ENCODE peak calls at places on chromosomes 3 and 15, in nine cellular contexts. One of them, this sample, is unnamed.
A peak's percentile ranks its signal among the peaks of the same experiment; 100 is the strongest.

GRCh38 chr15:55289011-55289572 is 521 bp downstream of the RAB27A start:
- DNase-seq in fibroblast of lung: peak; percentile 65
- DNase-seq in lower lobe of right lung: peak; percentile 58
- DNase-seq in heart left ventricle: peak; percentile 30
- DNase-seq in tibial artery: peak; percentile 69
- DNase-seq in mammary epithelial cell: peak; percentile 42
- DNase-seq in IMR-90: peak; percentile 39
- DNase-seq in CD8-positive, alpha-beta memory T cell: peak; percentile 29
- DNase-seq in stomach: peak; percentile 47
- DNase-seq in this sample: peak; percentile 56

GRCh38 chr3:197340521-197340871 is 42.1 kb upstream of the DLG1 start:
- DNase-seq in heart left ventricle: no peak
- DNase-seq in mammary epithelial cell: no peak
- DNase-seq in tibial artery: peak; percentile 5
- DNase-seq in CD8-positive, alpha-beta memory T cell: no peak
- DNase-seq in stomach: no peak
- DNase-seq in fibroblast of lung: no peak
- DNase-seq in lower lobe of right lung: no peak
- DNase-seq in IMR-90: no peak
- DNase-seq in this sample: no peak

GRCh38 chr3:185713015-185713414 is 111.8 kb downstream of the IGF2BP2 start:
- DNase-seq in mammary epithelial cell: no peak
- DNase-seq in tibial artery: no peak
- DNase-seq in CD8-positive, alpha-beta memory T cell: no peak
- DNase-seq in stomach: no peak
- DNase-seq in heart left ventricle: no peak
- DNase-seq in IMR-90: no peak
- DNase-seq in lower lobe of right lung: no peak
- DNase-seq in fibroblast of lung: no peak
- DNase-seq in this sample: no peak

GRCh38 chr15:53962646-53963561 is 15.3 kb upstream of the UNC13C start:
- DNase-seq in heart left ventricle: no peak
- DNase-seq in tibial artery: no peak
- DNase-seq in fibroblast of lung: peak; percentile 39
- DNase-seq in CD8-positive, alpha-beta memory T cell: no peak
- DNase-seq in IMR-90: no peak
- DNase-seq in lower lobe of right lung: peak; percentile 49
- DNase-seq in mammary epithelial cell: no peak
- DNase-seq in stomach: peak; percentile 43
- DNase-seq in this sample: peak; percentile 28

GRCh38 chr3:157535667-157536066 is 32.5 kb upstream of the VEPH1 start:
- DNase-seq in CD8-positive, alpha-beta memory T cell: no peak
- DNase-seq in tibial artery: no peak
- DNase-seq in fibroblast of lung: no peak
- DNase-seq in IMR-90: no peak
- DNase-seq in mammary epithelial cell: no peak
- DNase-seq in lower lobe of right lung: no peak
- DNase-seq in heart left ventricle: no peak
- DNase-seq in stomach: no peak
- DNase-seq in this sample: no peak

GRCh38 chr3:117524890-117525289 is 815.3 kb downstream of the TUSC7 start:
- DNase-seq in lower lobe of right lung: no peak
- DNase-seq in mammary epithelial cell: no peak
- DNase-seq in IMR-90: peak; percentile 84
- DNase-seq in stomach: no peak
- DNase-seq in heart left ventricle: no peak
- DNase-seq in tibial artery: no peak
- DNase-seq in CD8-positive, alpha-beta memory T cell: no peak
- DNase-seq in fibroblast of lung: peak; percentile 67
- DNase-seq in this sample: no peak

GRCh38 chr3:44208086-44208485 is 33.6 kb upstream of the TOPAZ1 start:
- DNase-seq in heart left ventricle: no peak
- DNase-seq in mammary epithelial cell: peak; percentile 50
- DNase-seq in lower lobe of right lung: no peak
- DNase-seq in IMR-90: no peak
- DNase-seq in tibial artery: no peak
- DNase-seq in CD8-positive, alpha-beta memory T cell: peak; percentile 10
- DNase-seq in stomach: no peak
- DNase-seq in fibroblast of lung: no peak
- DNase-seq in this sample: no peak

GRCh38 chr15:83092309-83092976 is 15.0 kb upstream of the TM6SF1 start:
- DNase-seq in CD8-positive, alpha-beta memory T cell: no peak
- DNase-seq in lower lobe of right lung: peak; percentile 65
- DNase-seq in mammary epithelial cell: peak; percentile 27
- DNase-seq in IMR-90: peak; percentile 77
- DNase-seq in heart left ventricle: peak; percentile 46
- DNase-seq in fibroblast of lung: peak; percentile 23
- DNase-seq in stomach: peak; percentile 32
- DNase-seq in tibial artery: peak; percentile 75
- DNase-seq in this sample: no peak

GRCh38 chr3:46990573-46991374 is 11.3 kb downstream of the NBEAL2 start:
- DNase-seq in tibial artery: no peak
- DNase-seq in IMR-90: no peak
- DNase-seq in stomach: no peak
- DNase-seq in heart left ventricle: peak; percentile 31
- DNase-seq in CD8-positive, alpha-beta memory T cell: no peak
- DNase-seq in mammary epithelial cell: no peak
- DNase-seq in fibroblast of lung: no peak
- DNase-seq in lower lobe of right lung: peak; percentile 79
- DNase-seq in this sample: no peak

GRCh38 chr3:48088056-48088748 is 72.0 kb upstream of the MAP4 start:
- DNase-seq in tibial artery: no peak
- DNase-seq in stomach: peak; percentile 28
- DNase-seq in fibroblast of lung: no peak
- DNase-seq in heart left ventricle: no peak
- DNase-seq in IMR-90: no peak
- DNase-seq in CD8-positive, alpha-beta memory T cell: no peak
- DNase-seq in lower lobe of right lung: no peak
- DNase-seq in mammary epithelial cell: no peak
- DNase-seq in this sample: no peak

GRCh38 chr3:52056521-52056967 is at the start of gene DUSP7:
- DNase-seq in CD8-positive, alpha-beta memory T cell: peak; percentile 65
- DNase-seq in stomach: peak; percentile 79
- DNase-seq in mammary epithelial cell: peak; percentile 74
- DNase-seq in lower lobe of right lung: peak; percentile 78
- DNase-seq in fibroblast of lung: peak; percentile 62
- DNase-seq in IMR-90: peak; percentile 46
- DNase-seq in heart left ventricle: peak; percentile 73
- DNase-seq in tibial artery: peak; percentile 84
- DNase-seq in this sample: peak; percentile 86

GRCh38 chr15:89379423-89379735 is 44.8 kb upstream of the POLG start:
- DNase-seq in tibial artery: no peak
- DNase-seq in mammary epithelial cell: no peak
- DNase-seq in CD8-positive, alpha-beta memory T cell: no peak
- DNase-seq in stomach: no peak
- DNase-seq in IMR-90: no peak
- DNase-seq in heart left ventricle: no peak
- DNase-seq in fibroblast of lung: no peak
- DNase-seq in lower lobe of right lung: no peak
- DNase-seq in this sample: no peak

GRCh38 chr15:22839046-22839705 is 710 bp downstream of the NIPA2 start:
- DNase-seq in lower lobe of right lung: no peak
- DNase-seq in fibroblast of lung: no peak
- DNase-seq in stomach: no peak
- DNase-seq in IMR-90: no peak
- DNase-seq in tibial artery: no peak
- DNase-seq in mammary epithelial cell: no peak
- DNase-seq in CD8-positive, alpha-beta memory T cell: no peak
- DNase-seq in heart left ventricle: no peak
- DNase-seq in this sample: no peak

GRCh38 chr3:94121161-94121560 is 58.3 kb downstream of the NSUN3 start:
- DNase-seq in mammary epithelial cell: no peak
- DNase-seq in tibial artery: no peak
- DNase-seq in heart left ventricle: no peak
- DNase-seq in stomach: no peak
- DNase-seq in IMR-90: no peak
- DNase-seq in CD8-positive, alpha-beta memory T cell: no peak
- DNase-seq in lower lobe of right lung: no peak
- DNase-seq in fibroblast of lung: no peak
- DNase-seq in this sample: no peak

GRCh38 chr3:44865272-44866005 is 3.7 kb downstream of the TMEM42 start:
- DNase-seq in heart left ventricle: no peak
- DNase-seq in CD8-positive, alpha-beta memory T cell: peak; percentile 38
- DNase-seq in fibroblast of lung: peak; percentile 48
- DNase-seq in IMR-90: peak; percentile 76
- DNase-seq in tibial artery: no peak
- DNase-seq in mammary epithelial cell: no peak
- DNase-seq in stomach: no peak
- DNase-seq in lower lobe of right lung: no peak
- DNase-seq in this sample: no peak

GRCh38 chr3:60573494-60573893 is 677.8 kb downstream of the FHIT start:
- DNase-seq in CD8-positive, alpha-beta memory T cell: no peak
- DNase-seq in tibial artery: no peak
- DNase-seq in fibroblast of lung: no peak
- DNase-seq in IMR-90: peak; percentile 75
- DNase-seq in lower lobe of right lung: no peak
- DNase-seq in mammary epithelial cell: peak; percentile 49
- DNase-seq in heart left ventricle: no peak
- DNase-seq in stomach: no peak
- DNase-seq in this sample: no peak

GRCh38 chr15:84804005-84804803 is 13.0 kb upstream of the ALPK3 start:
- DNase-seq in IMR-90: no peak
- DNase-seq in CD8-positive, alpha-beta memory T cell: no peak
- DNase-seq in tibial artery: no peak
- DNase-seq in heart left ventricle: no peak
- DNase-seq in stomach: no peak
- DNase-seq in fibroblast of lung: no peak
- DNase-seq in mammary epithelial cell: no peak
- DNase-seq in lower lobe of right lung: no peak
- DNase-seq in this sample: no peak

GRCh38 chr3:6449099-6449498 is 411.8 kb upstream of the GRM7 start:
- DNase-seq in heart left ventricle: no peak
- DNase-seq in stomach: no peak
- DNase-seq in tibial artery: no peak
- DNase-seq in mammary epithelial cell: no peak
- DNase-seq in lower lobe of right lung: no peak
- DNase-seq in CD8-positive, alpha-beta memory T cell: no peak
- DNase-seq in IMR-90: no peak
- DNase-seq in fibroblast of lung: no peak
- DNase-seq in this sample: no peak

GRCh38 chr3:6452974-6453373 is 407.9 kb upstream of the GRM7 start:
- DNase-seq in IMR-90: no peak
- DNase-seq in heart left ventricle: no peak
- DNase-seq in lower lobe of right lung: no peak
- DNase-seq in CD8-positive, alpha-beta memory T cell: no peak
- DNase-seq in fibroblast of lung: no peak
- DNase-seq in tibial artery: no peak
- DNase-seq in stomach: no peak
- DNase-seq in mammary epithelial cell: no peak
- DNase-seq in this sample: no peak

GRCh38 chr3:6455031-6455430 is 405.9 kb upstream of the GRM7 start:
- DNase-seq in stomach: no peak
- DNase-seq in fibroblast of lung: no peak
- DNase-seq in lower lobe of right lung: no peak
- DNase-seq in IMR-90: no peak
- DNase-seq in tibial artery: no peak
- DNase-seq in heart left ventricle: no peak
- DNase-seq in mammary epithelial cell: no peak
- DNase-seq in CD8-positive, alpha-beta memory T cell: no peak
- DNase-seq in this sample: no peak
- H3K4me3 ChIP-seq in stomach: no peak overlapping the region
- H3K4me3 ChIP-seq in fibroblast of lung: no peak overlapping the region
- H3K4me3 ChIP-seq in lower lobe of right lung: no peak overlapping the region
- H3K4me3 ChIP-seq in IMR-90: no peak overlapping the region
- H3K4me3 ChIP-seq in tibial artery: no peak overlapping the region
- H3K4me3 ChIP-seq in heart left ventricle: no peak overlapping the region
- H3K4me3 ChIP-seq in mammary epithelial cell: no peak overlapping the region
- H3K4me3 ChIP-seq in CD8-positive, alpha-beta memory T cell: no peak overlapping the region
- H3K4me3 ChIP-seq in this sample: no peak overlapping the region

DNA sequence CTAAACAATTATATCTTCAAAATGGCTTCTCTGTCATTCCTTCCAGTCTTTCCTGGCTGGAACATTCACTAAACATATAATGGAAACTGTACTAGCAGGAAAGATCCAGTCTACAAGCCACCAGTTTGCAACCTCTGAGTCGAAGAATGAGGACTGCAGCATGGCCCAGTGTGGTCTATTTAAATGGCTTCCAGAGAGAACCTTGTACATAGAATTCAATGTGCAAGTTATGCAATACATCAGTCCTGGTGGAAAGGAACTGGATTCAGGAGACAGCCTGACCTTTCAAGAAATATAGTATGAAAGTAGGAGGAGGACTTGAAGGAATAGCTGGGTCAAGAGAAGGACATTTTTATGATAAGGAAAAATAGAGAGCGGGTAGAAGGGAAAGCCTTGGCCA is 49.9 kb downstream of the NEK10 start:
- DNase-seq in IMR-90: no peak
- DNase-seq in tibial artery: no peak
- DNase-seq in heart left ventricle: no peak
- DNase-seq in lower lobe of right lung: no peak
- DNase-seq in fibroblast of lung: no peak
- DNase-seq in stomach: no peak
- DNase-seq in CD8-positive, alpha-beta memory T cell: no peak
- DNase-seq in mammary epithelial cell: no peak
- DNase-seq in this sample: no peak
- H3K27ac ChIP-seq in IMR-90: no peak overlapping the region
- H3K27ac ChIP-seq in tibial artery: peak overlapping the region; percentile 33
- H3K27ac ChIP-seq in heart left ventricle: peak overlapping the region; percentile 42
- H3K27ac ChIP-seq in lower lobe of right lung: no peak overlapping the region
- H3K27ac ChIP-seq in fibroblast of lung: no peak overlapping the region
- H3K27ac ChIP-seq in stomach: peak overlapping the region; percentile 39
- H3K27ac ChIP-seq in CD8-positive, alpha-beta memory T cell: no peak overlapping the region
- H3K27ac ChIP-seq in mammary epithelial cell: no peak overlapping the region
- H3K27ac ChIP-seq in this sample: peak overlapping the region; percentile 76

DNA sequence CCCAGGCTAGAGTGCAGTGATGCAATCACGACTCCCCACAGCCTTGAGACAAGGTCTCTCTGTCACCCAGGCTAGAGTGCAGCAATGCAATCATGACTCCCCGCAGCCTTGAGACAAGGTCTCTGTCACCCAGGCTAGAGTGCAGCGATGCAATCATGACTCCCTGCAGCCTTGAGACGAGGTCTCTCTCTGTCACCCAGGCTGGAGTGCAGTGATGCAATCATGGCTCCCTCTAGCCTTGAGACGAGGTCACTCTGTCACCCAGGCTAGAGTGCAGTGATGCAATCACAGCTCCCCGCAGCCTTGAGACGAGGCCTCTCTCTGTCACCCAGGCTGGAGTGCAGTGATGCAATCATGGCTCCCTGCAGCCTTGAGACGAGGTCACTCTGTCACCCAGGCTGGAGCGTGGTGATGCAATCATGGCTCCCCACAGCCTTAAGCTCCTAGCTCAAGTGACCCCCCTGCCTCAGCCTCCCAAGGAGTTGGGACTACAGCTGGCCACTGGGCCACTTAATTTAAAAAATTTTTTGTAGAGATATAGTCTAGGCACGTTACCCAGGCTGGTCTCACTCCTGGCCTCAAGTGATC is 26.1 kb downstream of the TFRC start:
- DNase-seq in IMR-90: no peak
- DNase-seq in mammary epithelial cell: no peak
- DNase-seq in fibroblast of lung: peak; percentile 39
- DNase-seq in lower lobe of right lung: peak; percentile 89
- DNase-seq in tibial artery: no peak
- DNase-seq in CD8-positive, alpha-beta memory T cell: no peak
- DNase-seq in stomach: no peak
- DNase-seq in heart left ventricle: peak; percentile 43
- DNase-seq in this sample: peak; percentile 76
- H3K36me3 ChIP-seq in IMR-90: peaks cover 58% of the 10 kb centered on the region
- H3K36me3 ChIP-seq in mammary epithelial cell: peaks cover 62% of the 10 kb centered on the region
- H3K36me3 ChIP-seq in fibroblast of lung: peaks cover 15% of the 10 kb centered on the region
- H3K36me3 ChIP-seq in lower lobe of right lung: peaks cover 100% of the 10 kb centered on the region
- H3K36me3 ChIP-seq in tibial artery: peaks cover 88% of the 10 kb centered on the region
- H3K36me3 ChIP-seq in CD8-positive, alpha-beta memory T cell: peaks cover 68% of the 10 kb centered on the region
- H3K36me3 ChIP-seq in stomach: peaks cover 100% of the 10 kb centered on the region
- H3K36me3 ChIP-seq in heart left ventricle: peaks cover 65% of the 10 kb centered on the region
- H3K36me3 ChIP-seq in this sample: peaks cover 38% of the 10 kb centered on the region

GRCh38 chr3:194828926-194829325 is 143.2 kb downstream of the FAM43A start:
- DNase-seq in stomach: no peak
- DNase-seq in lower lobe of right lung: no peak
- DNase-seq in fibroblast of lung: no peak
- DNase-seq in tibial artery: no peak
- DNase-seq in heart left ventricle: no peak
- DNase-seq in mammary epithelial cell: no peak
- DNase-seq in CD8-positive, alpha-beta memory T cell: no peak
- DNase-seq in IMR-90: no peak
- DNase-seq in this sample: no peak
- H3K4me3 ChIP-seq in stomach: no peak overlapping the region
- H3K4me3 ChIP-seq in lower lobe of right lung: no peak overlapping the region
- H3K4me3 ChIP-seq in fibroblast of lung: no peak overlapping the region
- H3K4me3 ChIP-seq in tibial artery: no peak overlapping the region
- H3K4me3 ChIP-seq in heart left ventricle: no peak overlapping the region
- H3K4me3 ChIP-seq in mammary epithelial cell: no peak overlapping the region
- H3K4me3 ChIP-seq in CD8-positive, alpha-beta memory T cell: no peak overlapping the region
- H3K4me3 ChIP-seq in IMR-90: no peak overlapping the region
- H3K4me3 ChIP-seq in this sample: no peak overlapping the region

This sample was measured in psoas muscle.